ENCODE peak calls at places on chromosomes 13 and 19, in seven cellular contexts. One of them, this sample, is unnamed.

GRCh38 chr13:113638806-113639205 is 19.2 kb downstream of the ATP4B start:
- DNase-seq in lower lobe of right lung: no peak
- DNase-seq in AG10803: no peak
- DNase-seq in effector CD4-positive, alpha-beta T cell: no peak
- DNase-seq in neural crest cell: no peak
- DNase-seq in NCI-H2029: no peak
- DNase-seq in CD8-positive, alpha-beta T cell: no peak
- DNase-seq in this sample: no peak

GRCh38 chr19:3188627-3189596 is 3.2 kb downstream of the NCLN start:
- DNase-seq in neural crest cell: no peak
- DNase-seq in CD8-positive, alpha-beta T cell: no peak
- DNase-seq in lower lobe of right lung: peak; percentile 75
- DNase-seq in effector CD4-positive, alpha-beta T cell: no peak
- DNase-seq in NCI-H2029: no peak
- DNase-seq in AG10803: no peak
- DNase-seq in this sample: peak; percentile 70

GRCh38 chr19:39248806-39249205 is at the start of gene IFNL4:
- DNase-seq in lower lobe of right lung: no peak
- DNase-seq in NCI-H2029: no peak
- DNase-seq in neural crest cell: no peak
- DNase-seq in CD8-positive, alpha-beta T cell: no peak
- DNase-seq in AG10803: no peak
- DNase-seq in effector CD4-positive, alpha-beta T cell: no peak
- DNase-seq in this sample: no peak

GRCh38 chr19:30340724-30341595 is 31.2 kb upstream of the ZNF536 start:
- DNase-seq in NCI-H2029: no peak
- DNase-seq in lower lobe of right lung: no peak
- DNase-seq in AG10803: peak; percentile 57
- DNase-seq in CD8-positive, alpha-beta T cell: no peak
- DNase-seq in effector CD4-positive, alpha-beta T cell: no peak
- DNase-seq in neural crest cell: no peak
- DNase-seq in this sample: no peak

GRCh38 chr19:3608750-3609322 is 2.2 kb upstream of the TBXA2R start:
- DNase-seq in AG10803: no peak
- DNase-seq in NCI-H2029: no peak
- DNase-seq in CD8-positive, alpha-beta T cell: no peak
- DNase-seq in effector CD4-positive, alpha-beta T cell: no peak
- DNase-seq in lower lobe of right lung: peak; percentile 51
- DNase-seq in neural crest cell: no peak
- DNase-seq in this sample: peak; percentile 87

GRCh38 chr13:107642841-107643240 is 572.5 kb downstream of the LIG4 start:
- DNase-seq in NCI-H2029: peak; percentile 64
- DNase-seq in AG10803: no peak
- DNase-seq in effector CD4-positive, alpha-beta T cell: no peak
- DNase-seq in lower lobe of right lung: no peak
- DNase-seq in CD8-positive, alpha-beta T cell: no peak
- DNase-seq in neural crest cell: no peak
- DNase-seq in this sample: no peak

GRCh38 chr19:9608912-9609311 is 12.1 kb downstream of the ZNF561 start:
- DNase-seq in neural crest cell: no peak
- DNase-seq in AG10803: no peak
- DNase-seq in effector CD4-positive, alpha-beta T cell: no peak
- DNase-seq in NCI-H2029: no peak
- DNase-seq in lower lobe of right lung: no peak
- DNase-seq in CD8-positive, alpha-beta T cell: no peak
- DNase-seq in this sample: no peak

GRCh38 chr13:80000679-80001509 is 340.0 kb downstream of the SPRY2 start:
- DNase-seq in neural crest cell: no peak
- DNase-seq in AG10803: no peak
- DNase-seq in effector CD4-positive, alpha-beta T cell: no peak
- DNase-seq in CD8-positive, alpha-beta T cell: no peak
- DNase-seq in NCI-H2029: no peak
- DNase-seq in lower lobe of right lung: no peak
- DNase-seq in this sample: no peak

GRCh38 chr13:29282096-29282495 is 313.4 kb downstream of the SLC7A1 start:
- DNase-seq in lower lobe of right lung: no peak
- DNase-seq in NCI-H2029: no peak
- DNase-seq in neural crest cell: no peak
- DNase-seq in effector CD4-positive, alpha-beta T cell: no peak
- DNase-seq in AG10803: no peak
- DNase-seq in CD8-positive, alpha-beta T cell: no peak
- DNase-seq in this sample: no peak

GRCh38 chr19:10952809-10953208 is 8.0 kb upstream of the SMARCA4 start:
- DNase-seq in lower lobe of right lung: no peak
- DNase-seq in neural crest cell: no peak
- DNase-seq in CD8-positive, alpha-beta T cell: no peak
- DNase-seq in effector CD4-positive, alpha-beta T cell: no peak
- DNase-seq in AG10803: no peak
- DNase-seq in NCI-H2029: peak; percentile 62
- DNase-seq in this sample: no peak

GRCh38 chr13:104571161-104571889 is 1505.1 kb upstream of the SLC10A2 start:
- DNase-seq in NCI-H2029: no peak
- DNase-seq in effector CD4-positive, alpha-beta T cell: no peak
- DNase-seq in AG10803: peak; percentile 54
- DNase-seq in lower lobe of right lung: no peak
- DNase-seq in neural crest cell: peak; percentile 67
- DNase-seq in CD8-positive, alpha-beta T cell: no peak
- DNase-seq in this sample: no peak

GRCh38 chr13:70333752-70334151 is 225.5 kb upstream of the KLHL1 start:
- DNase-seq in neural crest cell: no peak
- DNase-seq in AG10803: no peak
- DNase-seq in CD8-positive, alpha-beta T cell: no peak
- DNase-seq in NCI-H2029: no peak
- DNase-seq in effector CD4-positive, alpha-beta T cell: no peak
- DNase-seq in lower lobe of right lung: no peak
- DNase-seq in this sample: no peak

GRCh38 chr19:52748336-52748950 is 13.6 kb upstream of the ZNF611 start:
- DNase-seq in neural crest cell: no peak
- DNase-seq in lower lobe of right lung: no peak
- DNase-seq in CD8-positive, alpha-beta T cell: no peak
- DNase-seq in effector CD4-positive, alpha-beta T cell: no peak
- DNase-seq in NCI-H2029: peak; percentile 9
- DNase-seq in AG10803: peak; percentile 45
- DNase-seq in this sample: no peak

GRCh38 chr13:37049810-37050209 is 9.7 kb downstream of the SUPT20H start:
- DNase-seq in lower lobe of right lung: no peak
- DNase-seq in CD8-positive, alpha-beta T cell: no peak
- DNase-seq in effector CD4-positive, alpha-beta T cell: no peak
- DNase-seq in NCI-H2029: no peak
- DNase-seq in neural crest cell: no peak
- DNase-seq in AG10803: no peak
- DNase-seq in this sample: no peak

GRCh38 chr19:51733742-51734522 is 10.1 kb upstream of the HAS1 start:
- DNase-seq in AG10803: no peak
- DNase-seq in CD8-positive, alpha-beta T cell: no peak
- DNase-seq in neural crest cell: no peak
- DNase-seq in effector CD4-positive, alpha-beta T cell: no peak
- DNase-seq in NCI-H2029: no peak
- DNase-seq in lower lobe of right lung: no peak
- DNase-seq in this sample: no peak

GRCh38 chr19:7512400-7512851 is 3.5 kb upstream of the ZNF358 start:
- DNase-seq in AG10803: no peak
- DNase-seq in CD8-positive, alpha-beta T cell: no peak
- DNase-seq in neural crest cell: no peak
- DNase-seq in lower lobe of right lung: no peak
- DNase-seq in effector CD4-positive, alpha-beta T cell: no peak
- DNase-seq in NCI-H2029: no peak
- DNase-seq in this sample: no peak

GRCh38 chr13:59318320-59318930 is 845.3 kb downstream of the DIAPH3 start:
- DNase-seq in neural crest cell: peak; percentile 88
- DNase-seq in CD8-positive, alpha-beta T cell: peak; percentile 58
- DNase-seq in NCI-H2029: no peak
- DNase-seq in effector CD4-positive, alpha-beta T cell: peak; percentile 31
- DNase-seq in AG10803: peak; percentile 37
- DNase-seq in lower lobe of right lung: no peak
- DNase-seq in this sample: peak; percentile 76

GRCh38 chr19:47539747-47540311 is 25.0 kb upstream of the NAPA start:
- DNase-seq in CD8-positive, alpha-beta T cell: peak; percentile 42
- DNase-seq in lower lobe of right lung: no peak
- DNase-seq in NCI-H2029: no peak
- DNase-seq in neural crest cell: no peak
- DNase-seq in effector CD4-positive, alpha-beta T cell: no peak
- DNase-seq in AG10803: no peak
- DNase-seq in this sample: peak; percentile 26

GRCh38 chr13:37966266-37966665 is 96.7 kb upstream of the TRPC4 start:
- DNase-seq in effector CD4-positive, alpha-beta T cell: no peak
- DNase-seq in AG10803: no peak
- DNase-seq in CD8-positive, alpha-beta T cell: no peak
- DNase-seq in NCI-H2029: no peak
- DNase-seq in neural crest cell: no peak
- DNase-seq in lower lobe of right lung: no peak
- DNase-seq in this sample: no peak

GRCh38 chr13:30738526-30738925 is 3.2 kb downstream of the ALOX5AP start:
- DNase-seq in CD8-positive, alpha-beta T cell: no peak
- DNase-seq in NCI-H2029: no peak
- DNase-seq in effector CD4-positive, alpha-beta T cell: no peak
- DNase-seq in AG10803: no peak
- DNase-seq in lower lobe of right lung: no peak
- DNase-seq in neural crest cell: no peak
- DNase-seq in this sample: no peak

GRCh38 chr13:101576452-101576851 is 124.0 kb downstream of the ITGBL1 start:
- DNase-seq in AG10803: peak; percentile 6
- DNase-seq in NCI-H2029: no peak
- DNase-seq in effector CD4-positive, alpha-beta T cell: no peak
- DNase-seq in CD8-positive, alpha-beta T cell: no peak
- DNase-seq in neural crest cell: no peak
- DNase-seq in lower lobe of right lung: no peak
- DNase-seq in this sample: no peak

GRCh38 chr19:40134866-40135265 is 44.1 kb upstream of the ZNF780A start:
- DNase-seq in NCI-H2029: no peak
- DNase-seq in AG10803: no peak
- DNase-seq in neural crest cell: no peak
- DNase-seq in effector CD4-positive, alpha-beta T cell: no peak
- DNase-seq in lower lobe of right lung: no peak
- DNase-seq in CD8-positive, alpha-beta T cell: no peak
- DNase-seq in this sample: no peak

GRCh38 chr19:29467824-29468401 is 57.9 kb upstream of the VSTM2B start:
- DNase-seq in NCI-H2029: peak; percentile 27
- DNase-seq in CD8-positive, alpha-beta T cell: peak; percentile 16
- DNase-seq in effector CD4-positive, alpha-beta T cell: no peak
- DNase-seq in lower lobe of right lung: no peak
- DNase-seq in neural crest cell: no peak
- DNase-seq in AG10803: peak; percentile 20
- DNase-seq in this sample: no peak

GRCh38 chr13:73958657-73959397 is 175.4 kb downstream of the KLF12 start:
- DNase-seq in CD8-positive, alpha-beta T cell: no peak
- DNase-seq in neural crest cell: no peak
- DNase-seq in NCI-H2029: no peak
- DNase-seq in effector CD4-positive, alpha-beta T cell: no peak
- DNase-seq in AG10803: no peak
- DNase-seq in lower lobe of right lung: no peak
- DNase-seq in this sample: no peak

GRCh38 chr19:35534803-35535480 is 1.7 kb downstream of the GAPDHS start:
- DNase-seq in CD8-positive, alpha-beta T cell: no peak
- DNase-seq in AG10803: no peak
- DNase-seq in NCI-H2029: no peak
- DNase-seq in effector CD4-positive, alpha-beta T cell: no peak
- DNase-seq in neural crest cell: no peak
- DNase-seq in lower lobe of right lung: no peak
- DNase-seq in this sample: no peak

GRCh38 chr13:55394470-55394869 is 1746.2 kb upstream of the PRR20A start:
- DNase-seq in CD8-positive, alpha-beta T cell: no peak
- DNase-seq in AG10803: no peak
- DNase-seq in effector CD4-positive, alpha-beta T cell: no peak
- DNase-seq in NCI-H2029: no peak
- DNase-seq in neural crest cell: no peak
- DNase-seq in lower lobe of right lung: no peak
- DNase-seq in this sample: no peak

GRCh38 chr13:67100723-67101122 is 129.4 kb downstream of the PCDH9 start:
- DNase-seq in CD8-positive, alpha-beta T cell: no peak
- DNase-seq in effector CD4-positive, alpha-beta T cell: no peak
- DNase-seq in lower lobe of right lung: no peak
- DNase-seq in NCI-H2029: no peak
- DNase-seq in AG10803: no peak
- DNase-seq in neural crest cell: no peak
- DNase-seq in this sample: no peak

GRCh38 chr13:106369858-106370257 is 165.6 kb downstream of the EFNB2 start:
- DNase-seq in neural crest cell: no peak
- DNase-seq in CD8-positive, alpha-beta T cell: no peak
- DNase-seq in effector CD4-positive, alpha-beta T cell: no peak
- DNase-seq in NCI-H2029: no peak
- DNase-seq in AG10803: no peak
- DNase-seq in lower lobe of right lung: no peak
- DNase-seq in this sample: no peak

GRCh38 chr13:40993119-40993518 is 26.0 kb downstream of the ELF1 start:
- DNase-seq in NCI-H2029: peak; percentile 59
- DNase-seq in lower lobe of right lung: no peak
- DNase-seq in AG10803: peak; percentile 30
- DNase-seq in neural crest cell: no peak
- DNase-seq in CD8-positive, alpha-beta T cell: no peak
- DNase-seq in effector CD4-positive, alpha-beta T cell: no peak
- DNase-seq in this sample: no peak

GRCh38 chr13:77509221-77509620 is 26.3 kb upstream of the SCEL start:
- DNase-seq in NCI-H2029: peak; percentile 55
- DNase-seq in effector CD4-positive, alpha-beta T cell: no peak
- DNase-seq in CD8-positive, alpha-beta T cell: no peak
- DNase-seq in neural crest cell: no peak
- DNase-seq in AG10803: peak; percentile 35
- DNase-seq in lower lobe of right lung: no peak
- DNase-seq in this sample: no peak

GRCh38 chr13:60396783-60397692 is at the start of gene TDRD3:
- DNase-seq in CD8-positive, alpha-beta T cell: peak; percentile 79
- DNase-seq in AG10803: peak; percentile 83
- DNase-seq in neural crest cell: peak; percentile 73
- DNase-seq in lower lobe of right lung: peak; percentile 88
- DNase-seq in NCI-H2029: peak; percentile 50
- DNase-seq in effector CD4-positive, alpha-beta T cell: peak; percentile 62
- DNase-seq in this sample: peak; percentile 94

GRCh38 chr13:64529874-64530485 is 2700.2 kb downstream of the PCDH9 start:
- DNase-seq in neural crest cell: no peak
- DNase-seq in CD8-positive, alpha-beta T cell: no peak
- DNase-seq in lower lobe of right lung: no peak
- DNase-seq in effector CD4-positive, alpha-beta T cell: no peak
- DNase-seq in AG10803: no peak
- DNase-seq in NCI-H2029: no peak
- DNase-seq in this sample: no peak

This sample was measured in kidney.